ENCODE peak calls at places on chromosomes 1 and 21, in ten cellular contexts. One of them, this sample, is unnamed. For H3K4me1, the result is how much of the 10 kb centered on the place peaks cover.

GRCh38 chr1:202888204-202888506 is 794 bp downstream of the RABIF start:
- DNase-seq in fibroblast of lung: peak
- DNase-seq in IMR-90: peak
- DNase-seq in aorta: no peak
- DNase-seq in endodermal cell: no peak
- DNase-seq in left lung: no peak
- DNase-seq in small intestine: no peak
- DNase-seq in CD4-positive, alpha-beta memory T cell: no peak
- DNase-seq in neuronal stem cell: no peak
- DNase-seq in stomach: no peak
- DNase-seq in this sample: no peak

GRCh38 chr1:43048601-43049011 is 89.9 kb upstream of the SLC2A1 start:
- DNase-seq in fibroblast of lung: no peak
- DNase-seq in IMR-90: no peak
- DNase-seq in aorta: no peak
- DNase-seq in endodermal cell: no peak
- DNase-seq in left lung: no peak
- DNase-seq in small intestine: no peak
- DNase-seq in CD4-positive, alpha-beta memory T cell: no peak
- DNase-seq in neuronal stem cell: no peak
- DNase-seq in stomach: no peak
- DNase-seq in this sample: no peak

GRCh38 chr1:61120998-61121397 is 38.6 kb downstream of the NFIA start:
- DNase-seq in fibroblast of lung: peak
- DNase-seq in IMR-90: no peak
- DNase-seq in aorta: no peak
- DNase-seq in endodermal cell: no peak
- DNase-seq in left lung: no peak
- DNase-seq in small intestine: peak
- DNase-seq in CD4-positive, alpha-beta memory T cell: no peak
- DNase-seq in neuronal stem cell: no peak
- DNase-seq in stomach: no peak
- DNase-seq in this sample: no peak

GRCh38 chr1:233490488-233490887 is 123.4 kb upstream of the KCNK1 start:
- DNase-seq in fibroblast of lung: no peak
- DNase-seq in IMR-90: no peak
- DNase-seq in aorta: no peak
- DNase-seq in endodermal cell: no peak
- DNase-seq in left lung: no peak
- DNase-seq in small intestine: no peak
- DNase-seq in CD4-positive, alpha-beta memory T cell: no peak
- DNase-seq in neuronal stem cell: no peak
- DNase-seq in stomach: no peak
- DNase-seq in this sample: no peak

GRCh38 chr1:234731371-234732085 is 121.5 kb upstream of the IRF2BP2 start:
- DNase-seq in fibroblast of lung: peak
- DNase-seq in IMR-90: peak
- DNase-seq in aorta: peak
- DNase-seq in endodermal cell: no peak
- DNase-seq in left lung: no peak
- DNase-seq in small intestine: no peak
- DNase-seq in CD4-positive, alpha-beta memory T cell: no peak
- DNase-seq in neuronal stem cell: no peak
- DNase-seq in stomach: no peak
- DNase-seq in this sample: no peak

GRCh38 chr1:220880726-220881506 is 1.7 kb downstream of the HLX start:
- DNase-seq in fibroblast of lung: peak
- DNase-seq in IMR-90: peak
- DNase-seq in aorta: peak
- DNase-seq in endodermal cell: peak
- DNase-seq in left lung: peak
- DNase-seq in small intestine: peak
- DNase-seq in CD4-positive, alpha-beta memory T cell: no peak
- DNase-seq in neuronal stem cell: no peak
- DNase-seq in stomach: peak
- DNase-seq in this sample: no peak

GRCh38 chr1:51575406-51576084 is 41.3 kb upstream of the OSBPL9 start:
- DNase-seq in fibroblast of lung: peak
- DNase-seq in IMR-90: peak
- DNase-seq in aorta: no peak
- DNase-seq in endodermal cell: no peak
- DNase-seq in left lung: no peak
- DNase-seq in small intestine: no peak
- DNase-seq in CD4-positive, alpha-beta memory T cell: no peak
- DNase-seq in neuronal stem cell: no peak
- DNase-seq in stomach: no peak
- DNase-seq in this sample: no peak

GRCh38 chr1:98420376-98421097 is 241.0 kb upstream of the SNX7 start:
- DNase-seq in fibroblast of lung: peak
- DNase-seq in IMR-90: peak
- DNase-seq in aorta: no peak
- DNase-seq in endodermal cell: no peak
- DNase-seq in left lung: no peak
- DNase-seq in small intestine: no peak
- DNase-seq in CD4-positive, alpha-beta memory T cell: no peak
- DNase-seq in neuronal stem cell: no peak
- DNase-seq in stomach: no peak
- DNase-seq in this sample: no peak

GRCh38 chr1:209610378-209610905 is 26.9 kb downstream of the CAMK1G start:
- DNase-seq in fibroblast of lung: no peak
- DNase-seq in IMR-90: no peak
- DNase-seq in aorta: no peak
- DNase-seq in endodermal cell: no peak
- DNase-seq in left lung: no peak
- DNase-seq in small intestine: no peak
- DNase-seq in CD4-positive, alpha-beta memory T cell: no peak
- DNase-seq in neuronal stem cell: no peak
- DNase-seq in stomach: no peak
- DNase-seq in this sample: no peak

GRCh38 chr1:181136738-181137122 is 48.2 kb downstream of the IER5 start:
- DNase-seq in fibroblast of lung: no peak
- DNase-seq in IMR-90: no peak
- DNase-seq in aorta: no peak
- DNase-seq in endodermal cell: no peak
- DNase-seq in left lung: no peak
- DNase-seq in small intestine: no peak
- DNase-seq in CD4-positive, alpha-beta memory T cell: no peak
- DNase-seq in neuronal stem cell: no peak
- DNase-seq in stomach: no peak
- DNase-seq in this sample: no peak

GRCh38 chr1:15358565-15359133 is 51.0 kb upstream of the EFHD2 start:
- DNase-seq in fibroblast of lung: no peak
- DNase-seq in IMR-90: no peak
- DNase-seq in aorta: no peak
- DNase-seq in endodermal cell: no peak
- DNase-seq in left lung: no peak
- DNase-seq in small intestine: peak
- DNase-seq in CD4-positive, alpha-beta memory T cell: no peak
- DNase-seq in neuronal stem cell: no peak
- DNase-seq in stomach: no peak
- DNase-seq in this sample: no peak

GRCh38 chr1:231638647-231639046 is 12.1 kb downstream of the DISC1 start:
- DNase-seq in fibroblast of lung: no peak
- DNase-seq in IMR-90: no peak
- DNase-seq in aorta: no peak
- DNase-seq in endodermal cell: no peak
- DNase-seq in left lung: no peak
- DNase-seq in small intestine: no peak
- DNase-seq in CD4-positive, alpha-beta memory T cell: no peak
- DNase-seq in neuronal stem cell: no peak
- DNase-seq in stomach: no peak
- DNase-seq in this sample: no peak

GRCh38 chr21:39034590-39035536 is 148.4 kb downstream of the PSMG1 start:
- DNase-seq in fibroblast of lung: no peak
- DNase-seq in IMR-90: no peak
- DNase-seq in aorta: no peak
- DNase-seq in endodermal cell: no peak
- DNase-seq in left lung: no peak
- DNase-seq in small intestine: no peak
- DNase-seq in CD4-positive, alpha-beta memory T cell: no peak
- DNase-seq in neuronal stem cell: no peak
- DNase-seq in stomach: no peak
- DNase-seq in this sample: no peak

GRCh38 chr1:116877369-116877768 is 32.3 kb upstream of the PTGFRN start:
- DNase-seq in fibroblast of lung: no peak
- DNase-seq in IMR-90: no peak
- DNase-seq in aorta: no peak
- DNase-seq in endodermal cell: no peak
- DNase-seq in left lung: no peak
- DNase-seq in small intestine: no peak
- DNase-seq in CD4-positive, alpha-beta memory T cell: no peak
- DNase-seq in neuronal stem cell: no peak
- DNase-seq in stomach: no peak
- DNase-seq in this sample: no peak
- H3K4me1 ChIP-seq in fibroblast of lung: under half
- H3K4me1 ChIP-seq in IMR-90: under half
- H3K4me1 ChIP-seq in aorta: under half
- H3K4me1 ChIP-seq in endodermal cell: under half
- H3K4me1 ChIP-seq in left lung: under half
- H3K4me1 ChIP-seq in small intestine: under half
- H3K4me1 ChIP-seq in CD4-positive, alpha-beta memory T cell: half or more
- H3K4me1 ChIP-seq in neuronal stem cell: under half
- H3K4me1 ChIP-seq in stomach: under half
- H3K4me1 ChIP-seq in this sample: under half

GRCh38 chr21:34670220-34670961 is 1.6 kb downstream of the CLIC6 start:
- DNase-seq in fibroblast of lung: peak
- DNase-seq in IMR-90: no peak
- DNase-seq in aorta: no peak
- DNase-seq in endodermal cell: peak
- DNase-seq in left lung: peak
- DNase-seq in small intestine: no peak
- DNase-seq in CD4-positive, alpha-beta memory T cell: no peak
- DNase-seq in neuronal stem cell: peak
- DNase-seq in stomach: peak
- DNase-seq in this sample: no peak
- H3K4me3 ChIP-seq in fibroblast of lung: peak
- H3K4me3 ChIP-seq in IMR-90: peak
- H3K4me3 ChIP-seq in aorta: peak
- H3K4me3 ChIP-seq in endodermal cell: peak
- H3K4me3 ChIP-seq in left lung: peak
- H3K4me3 ChIP-seq in small intestine: peak
- H3K4me3 ChIP-seq in CD4-positive, alpha-beta memory T cell: no peak
- H3K4me3 ChIP-seq in neuronal stem cell: peak
- H3K4me3 ChIP-seq in stomach: peak
- H3K4me3 ChIP-seq in this sample: peak

DNA sequence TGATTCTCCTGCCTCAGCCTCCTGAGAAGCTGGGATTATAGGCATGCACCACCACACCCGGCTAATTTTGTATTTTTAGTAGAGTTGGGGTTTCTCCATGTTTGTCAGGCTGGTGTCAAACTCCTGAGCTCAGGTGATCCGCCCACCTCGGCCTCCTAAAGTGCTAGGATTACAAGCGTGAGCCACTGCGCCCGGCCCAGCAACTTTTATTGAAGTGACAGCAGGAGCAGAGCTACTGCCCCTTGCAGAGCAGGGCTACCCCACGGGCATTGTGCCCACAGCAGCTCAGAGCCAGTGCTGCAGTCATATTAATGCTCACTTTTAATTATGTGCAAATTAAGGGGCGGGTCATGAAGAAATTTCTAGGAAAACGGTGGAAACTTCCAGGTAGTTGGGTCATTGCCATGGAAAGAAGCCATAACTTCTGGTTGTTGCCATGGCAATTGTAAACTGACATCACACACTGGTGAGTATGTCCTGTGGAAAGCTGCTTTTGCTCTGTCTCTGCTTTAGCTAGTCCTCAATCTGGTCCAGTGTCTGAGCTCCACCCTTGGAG is 127.3 kb upstream of the ADGRL4 start:
- DNase-seq in fibroblast of lung: no peak
- DNase-seq in IMR-90: no peak
- DNase-seq in aorta: no peak
- DNase-seq in endodermal cell: no peak
- DNase-seq in left lung: no peak
- DNase-seq in small intestine: no peak
- DNase-seq in CD4-positive, alpha-beta memory T cell: no peak
- DNase-seq in neuronal stem cell: no peak
- DNase-seq in stomach: no peak
- DNase-seq in this sample: no peak
- H3K27ac ChIP-seq in fibroblast of lung: no peak
- H3K27ac ChIP-seq in IMR-90: no peak
- H3K27ac ChIP-seq in aorta: no peak
- H3K27ac ChIP-seq in endodermal cell: no peak
- H3K27ac ChIP-seq in left lung: no peak
- H3K27ac ChIP-seq in small intestine: no peak
- H3K27ac ChIP-seq in CD4-positive, alpha-beta memory T cell: no peak
- H3K27ac ChIP-seq in neuronal stem cell: no peak
- H3K27ac ChIP-seq in stomach: no peak
- H3K27ac ChIP-seq in this sample: no peak

DNA sequence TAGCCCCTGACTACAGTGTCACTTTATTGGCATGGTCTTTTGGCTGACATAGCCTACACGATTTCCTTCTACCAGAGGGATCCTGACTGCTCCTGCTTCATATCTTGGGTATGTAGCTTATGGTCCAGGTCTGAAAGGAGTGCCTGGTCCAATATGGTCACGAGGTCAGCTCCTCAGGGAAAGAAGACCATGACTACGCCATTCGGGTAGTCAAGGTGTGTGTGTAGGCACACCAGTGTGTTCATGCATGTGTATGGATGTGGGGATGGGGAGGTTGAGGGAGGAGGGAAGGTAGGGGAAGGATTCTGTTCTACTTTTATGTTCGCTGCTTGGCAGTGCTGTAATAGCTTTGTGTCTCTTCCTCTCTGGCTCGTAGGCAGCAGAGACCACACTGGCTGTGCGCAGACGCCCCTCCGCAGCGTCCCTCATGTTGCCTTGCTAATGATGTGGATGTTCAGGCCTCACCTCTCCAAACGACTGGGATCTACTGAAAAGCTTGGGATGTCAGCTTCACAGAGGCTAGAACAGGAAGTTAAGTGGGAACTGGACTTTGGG is 10.0 kb upstream of the C4BPB start:
- DNase-seq in fibroblast of lung: no peak
- DNase-seq in IMR-90: no peak
- DNase-seq in aorta: no peak
- DNase-seq in endodermal cell: no peak
- DNase-seq in left lung: no peak
- DNase-seq in small intestine: no peak
- DNase-seq in CD4-positive, alpha-beta memory T cell: no peak
- DNase-seq in neuronal stem cell: no peak
- DNase-seq in stomach: no peak
- DNase-seq in this sample: no peak
- H3K4me1 ChIP-seq in fibroblast of lung: under half
- H3K4me1 ChIP-seq in IMR-90: under half
- H3K4me1 ChIP-seq in aorta: under half
- H3K4me1 ChIP-seq in endodermal cell: under half
- H3K4me1 ChIP-seq in left lung: under half
- H3K4me1 ChIP-seq in small intestine: under half
- H3K4me1 ChIP-seq in CD4-positive, alpha-beta memory T cell: under half
- H3K4me1 ChIP-seq in neuronal stem cell: under half
- H3K4me1 ChIP-seq in stomach: under half
- H3K4me1 ChIP-seq in this sample: under half

GRCh38 chr1:145991799-145992412 is 4.5 kb downstream of the TXNIP start:
- DNase-seq in fibroblast of lung: peak
- DNase-seq in IMR-90: no peak
- DNase-seq in aorta: no peak
- DNase-seq in endodermal cell: no peak
- DNase-seq in left lung: peak
- DNase-seq in small intestine: no peak
- DNase-seq in CD4-positive, alpha-beta memory T cell: peak
- DNase-seq in neuronal stem cell: no peak
- DNase-seq in stomach: peak
- DNase-seq in this sample: no peak
- H3K4me3 ChIP-seq in fibroblast of lung: no peak
- H3K4me3 ChIP-seq in IMR-90: no peak
- H3K4me3 ChIP-seq in aorta: no peak
- H3K4me3 ChIP-seq in endodermal cell: no peak
- H3K4me3 ChIP-seq in left lung: no peak
- H3K4me3 ChIP-seq in small intestine: no peak
- H3K4me3 ChIP-seq in CD4-positive, alpha-beta memory T cell: no peak
- H3K4me3 ChIP-seq in neuronal stem cell: no peak
- H3K4me3 ChIP-seq in stomach: peak
- H3K4me3 ChIP-seq in this sample: no peak

GRCh38 chr1:12179638-12180121 is 12.9 kb downstream of the TNFRSF1B start:
- DNase-seq in fibroblast of lung: no peak
- DNase-seq in IMR-90: no peak
- DNase-seq in aorta: no peak
- DNase-seq in endodermal cell: no peak
- DNase-seq in left lung: no peak
- DNase-seq in small intestine: no peak
- DNase-seq in CD4-positive, alpha-beta memory T cell: no peak
- DNase-seq in neuronal stem cell: no peak
- DNase-seq in stomach: no peak
- DNase-seq in this sample: no peak
- H3K27ac ChIP-seq in fibroblast of lung: peak
- H3K27ac ChIP-seq in IMR-90: no peak
- H3K27ac ChIP-seq in aorta: no peak
- H3K27ac ChIP-seq in endodermal cell: no peak
- H3K27ac ChIP-seq in left lung: peak
- H3K27ac ChIP-seq in small intestine: peak
- H3K27ac ChIP-seq in CD4-positive, alpha-beta memory T cell: peak
- H3K27ac ChIP-seq in neuronal stem cell: no peak
- H3K27ac ChIP-seq in stomach: peak
- H3K27ac ChIP-seq in this sample: no peak

This sample was measured in RWPE2.